ENCODE peak calls at places on chromosomes 11 and 22, in seven cellular contexts. E is NCI-H446 treated with DMSO at 0.1 percent for 48 hours, G is skeletal muscle cell, I is AG20443, X is kidney, A is transverse colon, P is GM23248. B is an unnamed sample.

GRCh38 chr11:62856333-62856910 is 17.0 kb upstream of the WDR74 start:
- DNase-seq in X (no peak), I (no peak), G (no peak), A (no peak), E (no peak), P (peak; percentile 42), B (peak; percentile 20)

GRCh38 chr11:123478352-123478986 is 48.4 kb downstream of the GRAMD1B start:
- DNase-seq in X (no peak), G (peak; percentile 53), I (peak; percentile 89), E (peak; percentile 80), A (peak; percentile 42), P (peak; percentile 90), B (no peak)

GRCh38 chr11:116217006-116217405 is 555.8 kb downstream of the BUD13 start:
- DNase-seq in A (peak; percentile 34), P (peak; percentile 65), G (no peak), X (no peak), E (peak; percentile 21), I (peak; percentile 55), B (peak; percentile 80)

GRCh38 chr22:39915295-39915726 is 14.4 kb downstream of the GRAP2 start:
- DNase-seq in P (no peak), E (no peak), I (no peak), G (no peak), X (no peak), A (no peak), B (no peak)

GRCh38 chr22:24567668-24568067 is 11.9 kb downstream of the SNRPD3 start:
- DNase-seq in A (no peak), I (no peak), X (no peak), P (no peak), G (no peak), E (no peak), B (peak; percentile 54)

GRCh38 chr11:117855452-117855851 is 21.0 kb downstream of the FXYD6 start:
- DNase-seq in A (no peak), I (no peak), P (no peak), E (no peak), G (no peak), X (peak; percentile 61), B (peak; percentile 32)

GRCh38 chr22:39264344-39265116 is 19.7 kb upstream of the PDGFB start:
- DNase-seq in G (no peak), X (no peak), A (peak; percentile 54), E (no peak), P (no peak), I (no peak), B (peak; percentile 90)

GRCh38 chr11:27472398-27473016 is at the start of gene LGR4:
- DNase-seq in G (peak; percentile 85), I (peak; percentile 93), A (peak; percentile 95), P (peak; percentile 96), X (peak; percentile 97), E (peak; percentile 95), B (peak; percentile 95)

GRCh38 chr11:44832452-44832851 is 105.7 kb downstream of the TSPAN18 start:
- DNase-seq in P (no peak), I (no peak), A (no peak), X (no peak), E (no peak), G (no peak), B (peak; percentile 25)

GRCh38 chr11:16613401-16614381 is 124.8 kb upstream of the C11orf58 start:
- DNase-seq in P (peak; percentile 92), G (peak; percentile 16), X (peak; percentile 94), A (peak; percentile 83), I (peak; percentile 92), E (peak; percentile 48), B (peak; percentile 96)

GRCh38 chr11:19110290-19110689 is 6.7 kb upstream of the ZDHHC13 start:
- DNase-seq in I (no peak), G (no peak), A (no peak), X (no peak), E (no peak), P (no peak), B (no peak)

B was measured in posterior vena cava.